ENCODE peak calls at places on chromosome 20, in seven cellular contexts. B is ovary, K is tibial artery, U is body of pancreas, Y is thyroid gland, Z is neuronal stem cell, J is K562. X is an unnamed sample. For H3K36me3, the result is how much of the 10 kb centered on the place peaks cover.

GRCh38 chr20:4875578-4876067 is 125.7 kb downstream of the SLC23A2 start:
- DNase-seq in B (no peak), K (no peak), U (no peak), Y (peak), Z (no peak), J (no peak), X (no peak)

GRCh38 chr20:10307359-10307735 is 88.7 kb downstream of the SNAP25 start:
- DNase-seq in B (no peak), K (no peak), U (no peak), Y (no peak), Z (no peak), J (no peak), X (no peak)

GRCh38 chr20:32052792-32053362 is 835 bp downstream of the HCK start:
- DNase-seq in B (peak), K (peak), U (peak), Y (peak), Z (no peak), J (no peak), X (no peak)

GRCh38 chr20:14992961-14993360 is 655.5 kb upstream of the FLRT3 start:
- DNase-seq in B (no peak), K (no peak), U (no peak), Y (no peak), Z (no peak), J (no peak), X (no peak)

GRCh38 chr20:42567409-42567808 is 622.3 kb downstream of the PTPRT start:
- DNase-seq in B (no peak), K (no peak), U (no peak), Y (no peak), Z (no peak), J (no peak), X (no peak)

GRCh38 chr20:9555781-9556180 is 41.4 kb downstream of the LAMP5 start:
- DNase-seq in B (no peak), K (no peak), U (no peak), Y (no peak), Z (no peak), J (no peak), X (no peak)

GRCh38 chr20:63159826-63160640 is 55.9 kb downstream of the YTHDF1 start:
- DNase-seq in B (no peak), K (no peak), U (no peak), Y (no peak), Z (no peak), J (no peak), X (no peak)

GRCh38 chr20:7858851-7859250 is 81.4 kb downstream of the HAO1 start:
- DNase-seq in B (no peak), K (no peak), U (no peak), Y (no peak), Z (no peak), J (no peak), X (no peak)

GRCh38 chr20:63253438-63254236 is 626 bp downstream of the NKAIN4 start:
- DNase-seq in B (no peak), K (no peak), U (no peak), Y (no peak), Z (peak), J (no peak), X (no peak)

GRCh38 chr20:53387983-53388675 is 205.5 kb downstream of the ZNF217 start:
- DNase-seq in B (no peak), K (no peak), U (no peak), Y (no peak), Z (no peak), J (no peak), X (no peak)

GRCh38 chr20:33023439-33024262 is 7.8 kb upstream of the BPIFB6 start:
- DNase-seq in B (no peak), K (no peak), U (no peak), Y (no peak), Z (no peak), J (no peak), X (no peak)

GRCh38 chr20:33071198-33071597 is 8.2 kb upstream of the BPIFB4 start:
- DNase-seq in B (no peak), K (no peak), U (no peak), Y (no peak), Z (no peak), J (no peak), X (no peak)

GRCh38 chr20:63103402-63104311 is 96.9 kb upstream of the BHLHE23 start:
- DNase-seq in B (no peak), K (no peak), U (no peak), Y (no peak), Z (no peak), J (no peak), X (peak)

GRCh38 chr20:61185841-61186601 is 66.0 kb upstream of the CDH4 start:
- DNase-seq in B (no peak), K (no peak), U (no peak), Y (no peak), Z (no peak), J (no peak), X (no peak)

GRCh38 chr20:31712564-31713311 is 9.9 kb downstream of the BCL2L1 start:
- DNase-seq in B (peak), K (peak), U (peak), Y (peak), Z (peak), J (no peak), X (no peak)

GRCh38 chr20:12358006-12358654 is 440.4 kb downstream of the BTBD3 start:
- DNase-seq in B (no peak), K (no peak), U (no peak), Y (no peak), Z (no peak), J (no peak), X (no peak)

GRCh38 chr20:63394069-63394468 is 32.9 kb upstream of the CHRNA4 start:
- DNase-seq in B (no peak), K (no peak), U (no peak), Y (no peak), Z (no peak), J (no peak), X (no peak)

GRCh38 chr20:46682063-46682821 is 7.0 kb downstream of the TP53RK start:
- DNase-seq in B (no peak), K (no peak), U (no peak), Y (no peak), Z (no peak), J (no peak), X (no peak)

GRCh38 chr20:10250902-10251301 is 32.3 kb downstream of the SNAP25 start:
- DNase-seq in B (no peak), K (no peak), U (no peak), Y (no peak), Z (no peak), J (no peak), X (no peak)

GRCh38 chr20:57379263-57379647 is 11.9 kb upstream of the RBM38 start:
- DNase-seq in B (no peak), K (no peak), U (no peak), Y (no peak), Z (no peak), J (no peak), X (no peak)

GRCh38 chr20:25389381-25389857 is 1.2 kb downstream of the ABHD12 start:
- DNase-seq in B (no peak), K (no peak), U (no peak), Y (no peak), Z (no peak), J (no peak), X (no peak)

GRCh38 chr20:45293041-45294002 is 13.3 kb upstream of the RBPJL start:
- DNase-seq in B (peak), K (peak), U (peak), Y (peak), Z (peak), J (peak), X (peak)

GRCh38 chr20:60835883-60836282 is 416.2 kb upstream of the CDH4 start:
- DNase-seq in B (no peak), K (no peak), U (no peak), Y (no peak), Z (no peak), J (no peak), X (no peak)

GRCh38 chr20:59104848-59105247 is 58.8 kb upstream of the ZNF831 start:
- DNase-seq in B (no peak), K (no peak), U (no peak), Y (no peak), Z (no peak), J (no peak), X (no peak)

GRCh38 chr20:64188682-64189529 is 24.7 kb downstream of the MYT1 start:
- DNase-seq in B (no peak), K (no peak), U (peak), Y (no peak), Z (peak), J (no peak), X (no peak)

GRCh38 chr20:35010405-35011192 is 54.9 kb downstream of the MYH7B start:
- DNase-seq in B (peak), K (no peak), U (no peak), Y (no peak), Z (no peak), J (no peak), X (no peak)

GRCh38 chr20:2312876-2313275 is 17.1 kb downstream of the TGM3 start:
- DNase-seq in B (no peak), K (peak), U (no peak), Y (no peak), Z (no peak), J (no peak), X (no peak)
- H3K36me3 ChIP-seq in B (under half), K (under half), U (under half), Y (under half), Z (under half), J (under half), X (under half)

GRCh38 chr20:50655325-50655880 is 35.9 kb downstream of the RIPOR3 start:
- DNase-seq in B (peak), K (peak), U (no peak), Y (no peak), Z (no peak), J (no peak), X (no peak)
- H3K4me3 ChIP-seq in B (peak), K (no peak), U (no peak), Y (no peak), Z (no peak), J (no peak), X (no peak)

GRCh38 chr20:3823881-3824280 is 3.5 kb downstream of the AP5S1 start:
- DNase-seq in B (no peak), K (no peak), U (no peak), Y (no peak), Z (no peak), J (no peak), X (no peak)
- H3K36me3 ChIP-seq in B (under half), K (under half), U (under half), Y (under half), Z (under half), J (under half), X (under half)

DNA sequence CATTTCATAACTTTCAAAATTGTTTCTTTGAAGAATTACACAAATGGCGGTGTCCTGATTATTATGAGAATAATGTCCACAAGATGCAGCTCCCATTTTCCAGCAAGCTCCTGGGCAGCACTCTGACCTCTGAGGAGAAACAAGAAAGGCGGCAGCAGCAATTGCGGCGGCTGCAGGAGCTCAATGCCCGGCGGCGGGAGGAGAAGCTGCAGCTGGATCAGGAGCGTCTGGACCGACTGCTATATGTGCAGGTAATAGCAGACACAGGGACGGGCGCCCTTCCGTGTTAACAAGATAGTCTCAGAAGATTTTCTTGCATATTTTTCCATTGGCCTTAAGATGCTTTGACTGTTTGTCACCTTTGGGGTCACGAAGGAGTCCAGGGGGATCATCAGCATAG is 6.7 kb downstream of the ACTR5 start:
- DNase-seq in B (no peak), K (no peak), U (no peak), Y (no peak), Z (no peak), J (no peak), X (no peak)
- H3K4me3 ChIP-seq in B (no peak), K (no peak), U (no peak), Y (no peak), Z (no peak), J (no peak), X (no peak)

DNA sequence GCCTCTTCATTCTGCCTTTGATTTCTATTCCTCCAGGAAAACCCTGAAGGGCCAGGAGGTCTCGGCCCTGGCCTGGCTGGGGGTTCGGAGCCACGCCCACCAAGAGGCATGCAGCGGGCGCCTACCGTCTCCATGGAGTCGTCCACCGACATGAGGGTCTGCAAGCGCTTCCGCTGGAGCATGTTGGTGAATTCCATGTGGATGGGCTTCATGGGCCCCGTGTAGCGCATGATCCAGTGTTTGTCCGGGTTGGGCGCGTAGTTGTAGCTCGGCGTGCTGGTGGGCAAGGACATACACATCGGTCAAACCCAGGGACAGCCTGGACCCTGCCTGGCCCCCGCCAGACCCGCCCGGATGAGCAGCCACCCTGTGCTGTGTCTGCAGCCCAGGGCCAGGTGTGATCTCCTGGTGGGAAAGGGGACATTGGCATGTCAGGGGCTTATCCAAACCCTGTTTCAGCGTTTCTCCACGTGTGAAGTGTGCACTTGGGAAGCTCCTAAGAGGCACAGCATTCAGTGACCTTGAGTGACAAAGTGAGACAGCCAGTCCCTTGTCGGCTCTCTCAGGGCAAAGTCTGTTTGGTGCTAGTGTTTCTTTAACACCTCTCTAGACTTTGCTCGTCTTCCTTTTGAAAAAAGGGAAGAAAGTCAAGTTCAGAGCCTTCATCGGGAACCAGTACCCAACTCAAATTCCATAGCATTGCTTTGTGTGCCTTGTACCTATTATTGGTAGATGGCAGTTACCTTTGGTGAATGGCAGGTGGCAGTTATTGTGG is 100.8 kb downstream of the SULF2 start:
- DNase-seq in B (no peak), K (no peak), U (no peak), Y (no peak), Z (no peak), J (no peak), X (no peak)
- H3K36me3 ChIP-seq in B (under half), K (under half), U (under half), Y (under half), Z (under half), J (under half), X (under half)

GRCh38 chr20:540391-541201 is 3.0 kb downstream of the CSNK2A1 start:
- DNase-seq in B (no peak), K (no peak), U (no peak), Y (no peak), Z (no peak), J (no peak), X (no peak)
- H3K4me3 ChIP-seq in B (no peak), K (no peak), U (no peak), Y (no peak), Z (no peak), J (no peak), X (peak)

DNA sequence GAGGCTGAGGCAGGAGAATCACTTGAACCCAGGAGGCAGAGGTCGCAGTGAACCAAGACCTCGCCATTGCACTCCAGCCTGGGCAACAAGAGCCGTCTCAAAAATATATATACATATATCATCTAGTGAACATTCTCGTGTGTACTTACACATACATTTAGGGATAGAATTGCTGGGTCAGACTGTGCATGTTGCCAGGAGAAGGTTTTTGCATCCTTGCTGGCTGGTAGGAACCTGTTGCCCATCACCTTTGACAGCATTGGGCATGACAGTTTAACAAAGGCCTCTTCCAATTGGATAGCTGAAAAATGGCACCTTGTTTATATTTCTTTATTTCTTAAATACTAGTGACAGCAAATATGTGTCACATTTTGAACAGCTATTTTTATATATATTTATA is 5.4 kb downstream of the AAR2 start:
- DNase-seq in B (no peak), K (no peak), U (no peak), Y (no peak), Z (no peak), J (no peak), X (no peak)
- H3K36me3 ChIP-seq in B (under half), K (under half), U (under half), Y (under half), Z (under half), J (half or more), X (half or more)